ENCODE peak calls at places on chromosomes 16 and 17, in four cellular contexts. G, I, H and B are unnamed samples. For H3K4me1, the result is how much of the 10 kb centered on the place peaks cover.

GRCh38 chr17:59815965-59816364 is 76.8 kb downstream of the TUBD1 start:
- DNase-seq in I (no peak), G (no peak), H (no peak), B (no peak)

GRCh38 chr16:1626327-1626726 is 14.2 kb downstream of the CRAMP1 start:
- DNase-seq in H (no peak), G (no peak), I (no peak), B (no peak)

GRCh38 chr16:3625911-3626732 is 14.7 kb upstream of the SLX4 start:
- DNase-seq in G (no peak), I (no peak), H (no peak), B (no peak)

GRCh38 chr17:60947100-60947499 is 269.4 kb downstream of the BCAS3 start:
- DNase-seq in H (no peak), I (peak), G (no peak), B (no peak)

GRCh38 chr17:74337834-74338500 is 11.9 kb downstream of the KIF19 start:
- DNase-seq in H (no peak), G (no peak), I (no peak), B (no peak)

GRCh38 chr16:1089822-1090619 is 6.0 kb downstream of the C1QTNF8 start:
- DNase-seq in H (no peak), I (no peak), G (no peak), B (peak)

GRCh38 chr17:30172560-30172959 is 55.9 kb downstream of the NSRP1 start:
- DNase-seq in G (no peak), I (no peak), H (no peak), B (no peak)

GRCh38 chr17:61380836-61381525 is 18.7 kb upstream of the TBX2 start:
- DNase-seq in I (no peak), H (no peak), G (no peak), B (no peak)

GRCh38 chr17:35257080-35257701 is 14.3 kb downstream of the SLFN5 start:
- DNase-seq in H (peak), I (peak), G (peak), B (peak)

GRCh38 chr17:77212081-77212832 is 71.5 kb downstream of the SEC14L1 start:
- DNase-seq in G (peak), I (no peak), H (no peak), B (no peak)

GRCh38 chr16:49216593-49216992 is 65.0 kb downstream of the CBLN1 start:
- DNase-seq in H (no peak), G (no peak), I (no peak), B (no peak)

GRCh38 chr16:82758406-82758805 is 131.6 kb downstream of the CDH13 start:
- DNase-seq in I (no peak), H (no peak), G (no peak), B (no peak)

GRCh38 chr17:31581022-31581483 is 189.6 kb downstream of the RAB11FIP4 start:
- DNase-seq in G (peak), H (no peak), I (peak), B (peak)

GRCh38 chr17:2802574-2802973 is 6.3 kb downstream of the RAP1GAP2 start:
- DNase-seq in H (no peak), I (no peak), G (no peak), B (no peak)

GRCh38 chr17:50149425-50150353 is 788 bp downstream of the PPP1R9B start:
- DNase-seq in I (peak), H (no peak), G (peak), B (peak)

GRCh38 chr17:58666858-58667267 is 25.0 kb downstream of the TEX14 start:
- DNase-seq in H (peak), G (peak), I (peak), B (peak)

GRCh38 chr16:13503960-13504635 is 415.9 kb upstream of the ERCC4 start:
- DNase-seq in I (no peak), H (no peak), G (no peak), B (no peak)

GRCh38 chr17:77470800-77471733 is 330.3 kb downstream of the SEC14L1 start:
- DNase-seq in I (peak), G (no peak), H (peak), B (peak)

GRCh38 chr17:7258731-7259554 is 3.3 kb downstream of the CLDN7 start:
- DNase-seq in G (no peak), I (peak), H (peak), B (no peak)

GRCh38 chr16:24218299-24218698 is 37.8 kb upstream of the CACNG3 start:
- DNase-seq in I (no peak), H (no peak), G (no peak), B (no peak)
- TF ChIP-seq POLR2A in I (no peak), H (no peak), G (no peak), B (no peak)

DNA sequence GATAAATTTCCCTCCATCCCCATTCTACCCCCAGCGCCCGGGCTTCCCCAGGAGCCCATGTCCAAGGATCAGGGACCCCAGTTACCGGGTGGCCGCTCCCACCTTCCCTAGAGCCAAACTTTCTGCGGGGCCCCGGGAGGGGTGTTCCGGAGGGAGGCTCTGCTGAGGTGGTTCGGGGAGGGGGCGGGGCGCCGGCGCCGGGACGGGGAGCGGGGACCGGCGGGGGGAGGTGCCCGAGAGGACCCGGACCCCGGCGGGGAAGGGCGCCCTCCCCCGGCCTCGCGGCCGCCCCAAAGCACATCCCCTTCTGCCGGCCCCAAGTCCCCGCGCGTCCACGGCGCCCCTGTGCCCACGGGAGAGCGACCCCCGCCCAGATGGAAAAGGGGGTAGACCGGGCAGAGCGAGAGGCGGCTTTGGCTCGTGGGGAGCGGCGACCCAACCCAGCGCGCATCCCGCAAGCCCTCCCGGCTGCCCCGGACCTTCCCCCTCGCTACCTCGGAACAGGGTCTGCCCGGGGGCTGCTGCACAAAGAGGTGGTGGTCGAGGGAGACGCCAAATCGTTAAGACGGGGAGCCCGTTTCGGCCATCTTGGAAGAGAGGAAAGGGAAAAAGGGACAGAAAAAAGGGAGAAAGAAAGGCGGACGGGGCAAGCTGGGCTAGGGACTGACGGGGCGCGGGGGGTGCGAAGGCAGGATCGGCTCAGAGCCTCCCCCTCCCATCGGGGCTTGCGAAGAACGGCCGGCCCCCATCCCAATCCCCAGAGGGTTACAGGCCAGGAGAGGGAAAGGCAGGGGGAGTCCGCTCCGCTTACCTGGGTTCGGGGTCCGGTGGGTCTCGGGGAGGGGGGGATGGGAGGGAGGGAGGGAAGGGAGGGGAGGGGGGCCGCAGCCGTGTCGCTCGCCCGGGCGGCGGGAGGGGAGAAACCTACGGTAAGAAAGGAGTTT is 479 bp downstream of the PCGF2 start:
- DNase-seq in H (no peak), I (no peak), G (no peak), B (peak)
- H3K4me1 ChIP-seq in H (under half), I (under half), G (half or more), B (under half)

GRCh38 chr16:6644916-6645315 is 687.7 kb upstream of the RBFOX1 start:
- DNase-seq in I (no peak), G (no peak), H (no peak), B (no peak)

GRCh38 chr16:6646891-6647290 is 685.8 kb upstream of the RBFOX1 start:
- DNase-seq in H (no peak), G (no peak), I (no peak), B (no peak)

GRCh38 chr16:6643083-6643686 is 689.5 kb upstream of the RBFOX1 start:
- DNase-seq in H (no peak), I (peak), G (no peak), B (no peak)

GRCh38 chr16:6645758-6646423 is 686.8 kb upstream of the RBFOX1 start:
- DNase-seq in G (no peak), H (no peak), I (no peak), B (no peak)

DNA sequence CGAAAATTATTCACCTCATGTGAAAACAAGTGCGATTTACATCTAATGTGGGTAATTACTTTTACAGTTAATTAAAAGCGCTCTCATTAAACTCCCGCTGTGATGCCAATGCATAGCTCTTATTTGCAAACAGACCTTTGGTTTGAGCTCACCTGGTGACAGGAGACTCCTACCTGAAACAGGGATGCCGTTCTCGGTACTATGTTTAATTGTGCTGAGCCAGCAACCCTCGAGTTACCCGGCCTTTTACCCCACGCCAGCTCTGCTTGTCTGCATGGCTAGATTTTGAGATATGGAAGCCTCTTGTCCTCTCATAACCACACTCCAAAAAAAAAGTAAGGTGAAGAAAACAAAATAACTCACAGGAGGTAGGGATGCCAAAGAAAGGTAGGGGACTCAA is 690.4 kb upstream of the RBFOX1 start:
- DNase-seq in G (no peak), H (no peak), I (no peak), B (no peak)
- H3K4me3 ChIP-seq in G (no peak), H (no peak), I (no peak), B (no peak)

GRCh38 chr17:15263680-15264079 is 1.4 kb downstream of the PMP22 start:
- DNase-seq in H (no peak), I (no peak), G (no peak), B (no peak)

GRCh38 chr17:15263206-15263579 is 1.9 kb downstream of the PMP22 start:
- DNase-seq in G (peak), H (no peak), I (peak), B (peak)

GRCh38 chr17:15261063-15261817 is 3.9 kb downstream of the PMP22 start:
- DNase-seq in G (peak), I (peak), H (no peak), B (peak)

GRCh38 chr17:15261818-15262290 is 3.3 kb downstream of the PMP22 start:
- DNase-seq in G (no peak), H (no peak), I (no peak), B (no peak)

DNA sequence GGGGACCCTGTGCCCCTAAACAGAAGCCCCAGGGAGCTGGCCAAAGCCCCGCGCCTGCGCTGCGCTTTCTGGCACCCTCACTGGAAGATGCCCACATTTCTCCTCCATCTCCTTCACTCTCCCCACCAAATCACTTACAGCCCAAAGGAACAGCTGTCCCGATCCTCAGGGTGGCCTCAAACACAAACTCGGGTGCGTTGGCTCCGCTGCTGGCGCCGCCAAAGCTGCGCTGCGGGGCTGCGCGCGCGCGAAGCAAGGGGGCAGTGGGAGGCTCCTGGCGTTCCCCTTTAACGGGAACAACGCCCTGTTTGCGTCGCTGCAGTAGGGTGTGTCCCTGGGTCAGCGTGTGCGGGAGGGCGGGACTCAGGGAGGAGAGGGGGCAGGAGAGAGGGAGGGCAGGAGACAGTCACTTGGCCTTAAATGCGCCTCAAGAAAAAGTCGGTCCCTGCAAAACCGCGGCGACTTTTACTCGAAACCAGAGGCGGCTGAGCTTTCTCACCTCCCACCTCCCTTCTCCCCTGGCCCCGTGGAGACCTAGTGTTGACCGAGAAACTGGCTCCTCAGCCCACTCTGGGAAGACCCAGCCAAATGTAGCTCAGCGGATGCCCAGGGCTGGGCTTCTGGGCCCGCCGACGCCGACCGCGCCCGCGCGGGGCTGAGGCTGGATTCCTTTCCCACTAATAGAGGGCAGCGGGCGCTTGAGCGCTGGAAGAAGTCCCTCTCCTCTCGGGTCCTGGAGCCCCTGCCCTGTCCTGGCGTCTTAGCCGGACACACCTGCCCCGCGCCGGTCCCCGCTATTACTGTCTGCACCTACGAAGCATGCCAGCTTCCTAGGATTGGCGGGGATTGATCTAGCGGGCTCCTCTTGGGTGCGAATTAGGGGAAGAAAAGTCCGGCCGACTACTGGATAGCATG is 2.6 kb downstream of the PMP22 start:
- DNase-seq in H (peak), G (peak), I (peak), B (peak)
- TF ChIP-seq POLR2A in H (peak), G (peak), I (peak), B (peak)

GRCh38 chr17:8287651-8288335 is 677 bp upstream of the RANGRF start:
- DNase-seq in H (no peak), I (no peak), G (no peak), B (no peak)

GRCh38 chr17:8288336-8289102 is at the start of gene RANGRF:
- DNase-seq in I (peak), H (peak), G (peak), B (peak)

GRCh38 chr17:8285270-8286181 is 2.9 kb upstream of the RANGRF start:
- DNase-seq in G (no peak), H (no peak), I (no peak), B (peak)

GRCh38 chr17:8290043-8290442 is 1.6 kb downstream of the RANGRF start:
- DNase-seq in H (no peak), G (no peak), I (peak), B (no peak)

DNA sequence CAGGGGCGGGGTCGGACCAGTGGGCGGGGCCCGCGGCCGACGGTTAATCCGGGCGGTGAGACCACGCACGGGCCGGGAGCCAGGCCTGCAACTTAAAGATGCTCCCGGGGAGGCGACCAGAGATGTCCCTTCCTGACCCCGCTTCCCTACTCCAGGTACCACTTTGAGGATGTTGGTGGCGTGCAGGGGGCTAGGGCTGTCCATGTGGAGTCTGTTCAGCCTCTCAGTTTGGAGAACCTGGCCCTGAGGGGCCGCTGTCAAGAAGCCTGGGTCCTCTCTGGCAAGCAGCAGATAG is 580 bp downstream of the RANGRF start:
- DNase-seq in H (peak), G (no peak), I (no peak), B (no peak)
- H3K4me1 ChIP-seq in H (under half), G (under half), I (under half), B (under half)

DNA sequence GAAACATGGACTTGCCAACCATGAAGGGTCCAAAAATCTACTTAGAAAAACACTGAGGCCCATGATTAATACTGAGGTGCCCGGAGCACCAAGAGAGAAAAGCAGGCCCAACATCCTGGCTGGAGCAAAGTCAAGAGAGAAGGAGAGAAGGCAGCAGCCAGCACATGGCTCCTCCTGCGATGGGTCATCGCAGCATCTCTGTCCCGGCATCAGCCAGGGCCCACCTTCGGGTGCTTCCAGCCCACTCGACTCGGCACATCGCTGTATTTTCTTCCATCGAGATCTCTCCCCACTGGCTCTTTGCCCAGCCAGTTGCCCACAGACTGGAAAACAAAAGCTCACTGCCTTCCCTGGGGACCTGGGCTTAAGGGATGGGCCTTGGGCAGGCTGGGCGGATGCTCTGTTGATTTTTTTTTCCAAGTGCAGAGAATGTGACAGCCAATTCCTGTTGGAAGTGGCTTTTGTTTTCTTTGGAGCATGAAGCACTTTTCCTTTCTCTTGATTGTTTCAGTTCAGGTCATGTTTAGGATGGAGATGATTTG is 58.1 kb downstream of the CYB5B start:
- DNase-seq in H (no peak), G (peak), I (peak), B (peak)
- H3K4me3 ChIP-seq in H (no peak), G (no peak), I (no peak), B (no peak)

GRCh38 chr17:18258356-18259038 is at the start of gene FLII:
- DNase-seq in G (peak), I (peak), H (no peak), B (no peak)
- TF ChIP-seq POLR2A in G (peak), I (peak), H (no peak), B (peak)